ENCODE peak calls at places on chromosomes 4 and X, in nine cellular contexts. N is Caco-2; C is IMR-90; S is CD8-positive, alpha-beta T cell; U is lower lobe of right lung; L is left ventricle myocardium inferior; I is endodermal cell; T is GM23248; V is Peyer's patch. B is an unnamed sample.

GRCh38 chrX:103362504-103362903 is 6.2 kb downstream of the TCEAL9 start:
- DNase-seq in N (peak; percentile 37), C (peak; percentile 57), S (no peak), U (no peak), L (no peak), I (no peak), T (peak; percentile 49), V (no peak), B (no peak)

GRCh38 chrX:99857455-99857854 is 552.6 kb downstream of the PCDH19 start:
- DNase-seq in N (peak; percentile 2), C (no peak), S (no peak), U (no peak), L (no peak), I (no peak), T (no peak), V (no peak), B (no peak)

GRCh38 chrX:10833299-10834169 is 213.1 kb upstream of the MID1 start:
- DNase-seq in N (peak; percentile 82), C (no peak), S (no peak), U (peak; percentile 47), L (no peak), I (peak; percentile 71), T (peak; percentile 61), V (peak; percentile 57), B (peak; percentile 5)

GRCh38 chr4:68342139-68342538 is 7.8 kb downstream of the YTHDC1 start:
- DNase-seq in N (no peak), C (peak; percentile 73), S (no peak), U (peak; percentile 20), L (no peak), I (no peak), T (peak; percentile 86), V (no peak), B (no peak)

GRCh38 chr4:4356106-4357041 is 30.5 kb upstream of the NSG1 start:
- DNase-seq in N (no peak), C (no peak), S (no peak), U (no peak), L (no peak), I (no peak), T (no peak), V (no peak), B (no peak)

GRCh38 chrX:33183366-33183765 is 28.0 kb downstream of the DMD start:
- DNase-seq in N (no peak), C (peak; percentile 82), S (no peak), U (no peak), L (peak; percentile 17), I (peak; percentile 54), T (no peak), V (no peak), B (no peak)

GRCh38 chr4:70291341-70291740 is 43.4 kb upstream of the CABS1 start:
- DNase-seq in N (no peak), C (no peak), S (no peak), U (no peak), L (no peak), I (no peak), T (no peak), V (no peak), B (no peak)

GRCh38 chr4:80454561-80454960 is 119.0 kb downstream of the CFAP299 start:
- DNase-seq in N (no peak), C (no peak), S (no peak), U (no peak), L (no peak), I (no peak), T (no peak), V (no peak), B (no peak)

DNA sequence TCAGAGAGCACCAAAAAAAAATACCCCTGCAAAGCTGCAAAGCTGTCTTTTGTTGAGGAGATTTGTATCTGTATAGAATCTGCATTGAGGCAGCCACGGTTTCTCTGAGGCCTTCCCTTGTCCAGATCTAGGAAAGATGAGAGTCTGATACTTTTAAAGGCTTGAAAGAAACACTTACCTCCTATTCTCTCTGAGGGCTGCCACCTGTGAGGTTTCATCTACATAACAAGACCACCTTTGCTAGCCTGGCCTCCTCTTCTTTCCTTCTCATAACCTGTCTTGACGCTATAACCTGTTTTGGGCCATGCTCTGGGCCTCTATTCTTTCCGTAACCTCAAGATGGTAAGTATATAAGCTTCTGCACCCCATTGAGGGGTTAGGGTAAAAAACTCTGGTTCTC is 779.6 kb upstream of the HTR2C start:
- DNase-seq in N (no peak), C (no peak), S (no peak), U (no peak), L (no peak), I (peak; percentile 47), T (no peak), V (no peak), B (no peak)
- H3K36me3 ChIP-seq in N (no peaks in the 10 kb centered on the region), C (no peaks in the 10 kb centered on the region), S (no peaks in the 10 kb centered on the region), U (no peaks in the 10 kb centered on the region), L (no peaks in the 10 kb centered on the region), I (no peaks in the 10 kb centered on the region), T (no peaks in the 10 kb centered on the region), V (no peaks in the 10 kb centered on the region), B (no peaks in the 10 kb centered on the region)

GRCh38 chr4:82898322-82899243 is 2.0 kb upstream of the THAP9 start:
- DNase-seq in N (peak; percentile 19), C (peak; percentile 91), S (no peak), U (no peak), L (no peak), I (no peak), T (peak; percentile 95), V (no peak), B (no peak)

GRCh38 chr4:82900016-82900334 is 560 bp upstream of the THAP9 start:
- DNase-seq in N (no peak), C (peak; percentile 44), S (no peak), U (no peak), L (no peak), I (no peak), T (peak; percentile 60), V (no peak), B (no peak)

GRCh38 chr4:82893942-82894341 is 3.0 kb upstream of the SEC31A start:
- DNase-seq in N (peak; percentile 35), C (no peak), S (no peak), U (no peak), L (no peak), I (no peak), T (peak; percentile 13), V (no peak), B (no peak)

GRCh38 chr4:82899339-82899738 is 1.2 kb upstream of the THAP9 start:
- DNase-seq in N (no peak), C (no peak), S (no peak), U (no peak), L (no peak), I (no peak), T (peak; percentile 43), V (no peak), B (no peak)

DNA sequence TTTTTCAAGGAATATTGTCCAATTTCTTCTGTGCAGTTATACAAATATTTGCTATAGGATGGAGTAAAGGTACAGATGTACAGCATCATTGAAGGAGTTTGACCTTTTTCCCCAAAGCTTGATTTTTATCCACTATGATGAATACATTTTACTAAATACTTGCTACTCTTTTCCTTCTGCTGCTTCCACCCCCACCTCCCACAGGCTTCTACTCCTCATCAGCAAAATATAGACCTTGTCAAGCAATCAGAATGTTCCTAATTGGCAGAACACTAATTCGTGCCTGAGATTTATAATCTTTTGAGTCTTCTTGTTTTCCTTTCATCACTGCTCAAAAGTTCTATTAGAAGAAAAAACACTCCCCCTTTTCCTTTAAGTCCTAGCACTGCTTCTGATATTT is 3.8 kb upstream of the THAP9 start:
- DNase-seq in N (no peak), C (no peak), S (no peak), U (no peak), L (no peak), I (no peak), T (no peak), V (no peak), B (no peak)
- H3K36me3 ChIP-seq in N (no peaks in the 10 kb centered on the region), C (peaks cover 8% of the 10 kb centered on the region), S (peaks cover 8% of the 10 kb centered on the region), U (peaks cover 47% of the 10 kb centered on the region), L (peaks cover 41% of the 10 kb centered on the region), I (peaks cover 57% of the 10 kb centered on the region), T (peaks cover 31% of the 10 kb centered on the region), V (no peaks in the 10 kb centered on the region), B (peaks cover 7% of the 10 kb centered on the region)

GRCh38 chr4:168925789-168926490 is 84.1 kb downstream of the CBR4 start:
- DNase-seq in N (no peak), C (no peak), S (no peak), U (no peak), L (no peak), I (no peak), T (no peak), V (no peak), B (no peak)

GRCh38 chr4:168920438-168921081 is 89.5 kb downstream of the CBR4 start:
- DNase-seq in N (no peak), C (no peak), S (no peak), U (no peak), L (no peak), I (no peak), T (no peak), V (no peak), B (no peak)

GRCh38 chr4:168919706-168920324 is 90.2 kb downstream of the CBR4 start:
- DNase-seq in N (no peak), C (no peak), S (no peak), U (no peak), L (no peak), I (no peak), T (no peak), V (no peak), B (no peak)

GRCh38 chr4:168924648-168925047 is 85.4 kb downstream of the CBR4 start:
- DNase-seq in N (no peak), C (no peak), S (no peak), U (no peak), L (no peak), I (no peak), T (no peak), V (no peak), B (no peak)

DNA sequence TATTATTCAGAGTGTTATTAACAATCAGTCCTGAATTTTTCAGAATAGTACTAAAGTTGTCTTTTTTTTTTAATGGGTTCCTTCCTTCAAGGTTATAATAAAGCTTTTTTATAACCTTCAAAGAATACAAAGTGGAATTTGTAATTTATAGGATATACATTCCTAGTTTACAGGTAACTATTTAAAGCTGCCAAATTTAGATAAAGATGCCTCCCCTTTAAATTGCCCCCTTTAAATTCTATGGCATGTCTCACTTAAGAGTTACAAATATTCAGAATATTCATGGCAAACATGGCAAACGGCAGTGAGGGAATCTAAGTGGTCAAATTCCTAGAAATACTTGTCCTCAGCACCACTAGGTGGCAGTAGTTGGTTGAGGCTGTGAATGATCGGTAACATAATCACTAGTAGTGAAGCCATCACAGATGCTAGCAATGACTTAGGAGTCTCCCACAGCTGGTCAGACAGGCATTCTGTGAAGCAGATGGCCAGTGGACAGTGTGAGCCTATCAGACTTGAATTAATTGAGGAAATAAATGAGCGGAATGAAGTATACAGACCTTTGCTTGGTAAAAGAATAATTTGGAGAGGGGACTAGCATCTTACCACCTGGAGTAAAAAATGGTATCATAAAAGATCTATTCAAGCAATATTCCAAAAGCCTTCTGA is 86.4 kb downstream of the CBR4 start:
- DNase-seq in N (peak; percentile 68), C (peak; percentile 86), S (peak; percentile 31), U (no peak), L (no peak), I (peak; percentile 85), T (peak; percentile 78), V (peak; percentile 76), B (peak; percentile 76)
- H3K36me3 ChIP-seq in N (no peaks in the 10 kb centered on the region), C (peaks cover 46% of the 10 kb centered on the region), S (no peaks in the 10 kb centered on the region), U (peaks cover 81% of the 10 kb centered on the region), L (peaks cover 72% of the 10 kb centered on the region), I (peaks cover 92% of the 10 kb centered on the region), T (peaks cover 42% of the 10 kb centered on the region), V (no peaks in the 10 kb centered on the region), B (peaks cover 3% of the 10 kb centered on the region)

GRCh38 chr4:102554988-102555387 is 53.8 kb downstream of the NFKB1 start:
- DNase-seq in N (no peak), C (no peak), S (no peak), U (no peak), L (no peak), I (no peak), T (no peak), V (no peak), B (no peak)

GRCh38 chr4:102552781-102553180 is 51.6 kb downstream of the NFKB1 start:
- DNase-seq in N (no peak), C (no peak), S (no peak), U (no peak), L (no peak), I (no peak), T (no peak), V (no peak), B (no peak)

GRCh38 chr4:102554482-102554881 is 53.3 kb downstream of the NFKB1 start:
- DNase-seq in N (no peak), C (peak; percentile 92), S (no peak), U (no peak), L (peak; percentile 66), I (peak; percentile 55), T (peak; percentile 89), V (peak; percentile 50), B (no peak)

GRCh38 chr4:102557636-102558035 is 56.5 kb downstream of the NFKB1 start:
- DNase-seq in N (no peak), C (no peak), S (no peak), U (no peak), L (no peak), I (no peak), T (no peak), V (no peak), B (no peak)

DNA sequence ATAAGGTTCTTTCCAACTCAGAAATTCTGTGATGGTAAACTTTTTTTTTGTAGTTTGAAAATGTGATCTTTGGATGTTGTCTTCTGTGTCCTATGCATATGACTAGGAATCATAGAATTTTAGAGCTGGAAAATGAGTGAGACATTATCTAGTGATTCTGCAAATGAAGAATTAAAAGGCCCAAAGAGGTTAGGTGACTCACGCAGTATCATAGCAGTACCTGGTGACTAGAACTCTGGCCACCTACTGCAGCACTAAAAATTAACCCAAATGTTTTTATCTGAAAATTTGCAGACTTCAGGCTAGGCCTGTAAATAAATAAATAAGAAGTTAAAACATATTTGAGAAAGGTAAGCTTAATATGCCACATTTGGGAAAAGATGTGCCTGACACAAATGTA is 52.8 kb downstream of the NFKB1 start:
- DNase-seq in N (no peak), C (peak; percentile 42), S (no peak), U (no peak), L (no peak), I (no peak), T (peak; percentile 64), V (no peak), B (no peak)
- H3K36me3 ChIP-seq in N (no peaks in the 10 kb centered on the region), C (no peaks in the 10 kb centered on the region), S (no peaks in the 10 kb centered on the region), U (no peaks in the 10 kb centered on the region), L (no peaks in the 10 kb centered on the region), I (no peaks in the 10 kb centered on the region), T (no peaks in the 10 kb centered on the region), V (no peaks in the 10 kb centered on the region), B (no peaks in the 10 kb centered on the region)